ENCODE peak calls at places on chromosomes 11 and 22, in six cellular contexts. E is sciatic nerve; N is CD8-positive, alpha-beta memory T cell; V is EH; W is posterior vena cava; M is stimulated activated CD4-positive, alpha-beta T cell treated with anti-CD3 and anti-CD28 coated beads, Interleukin-4, amount 100 ng/mL, for 48 hours. G is an unnamed sample.

GRCh38 chr11:33684003-33684715 is 16.5 kb downstream of the C11orf91 start:
- DNase-seq in N (no peak), V (no peak), W (no peak), M (no peak), E (no peak), G (no peak)

GRCh38 chr11:93784935-93785360 is 866 bp downstream of the MED17 start:
- DNase-seq in M (peak), N (no peak), V (no peak), E (no peak), W (no peak), G (no peak)

GRCh38 chr11:62431171-62431895 is 12.5 kb downstream of the SCGB1A1 start:
- DNase-seq in V (peak), W (no peak), E (no peak), M (no peak), N (no peak), G (no peak)

GRCh38 chr11:2463766-2464277 is 19.0 kb downstream of the KCNQ1 start:
- DNase-seq in W (peak), N (no peak), M (no peak), E (peak), V (no peak), G (no peak)

GRCh38 chr11:63763506-63764200 is 4.9 kb downstream of the ZFTA start:
- DNase-seq in W (peak), M (no peak), N (no peak), E (peak), V (no peak), G (no peak)

GRCh38 chr22:30667092-30667485 is 586 bp downstream of the DUSP18 start:
- DNase-seq in E (no peak), M (no peak), N (no peak), V (no peak), W (no peak), G (no peak)

GRCh38 chr11:125305346-125305745 is 140.8 kb downstream of the PKNOX2 start:
- DNase-seq in E (no peak), N (no peak), W (peak), V (no peak), M (no peak), G (no peak)

GRCh38 chr11:46386674-46387073 is 4.9 kb downstream of the CHRM4 start:
- DNase-seq in N (no peak), V (peak), M (no peak), E (no peak), W (no peak), G (no peak)

GRCh38 chr11:113113801-113114451 is 152.7 kb downstream of the NCAM1 start:
- DNase-seq in V (no peak), M (no peak), W (no peak), E (no peak), N (no peak), G (no peak)

GRCh38 chr22:38423512-38424503 is 31.2 kb downstream of the KCNJ4 start:
- DNase-seq in M (no peak), W (no peak), V (no peak), E (no peak), N (no peak), G (no peak)

GRCh38 chr11:20155683-20156279 is 4.5 kb downstream of the DBX1 start:
- DNase-seq in E (no peak), W (no peak), N (no peak), M (no peak), V (no peak), G (no peak)

GRCh38 chr11:104858882-104859735 is 39.2 kb downstream of the CASP12 start:
- DNase-seq in M (no peak), N (no peak), E (no peak), V (peak), W (no peak), G (no peak)

GRCh38 chr11:34165786-34166557 is 60.5 kb downstream of the NAT10 start:
- DNase-seq in V (peak), W (no peak), M (no peak), E (no peak), N (no peak), G (no peak)

GRCh38 chr11:16997624-16998023 is 16.6 kb downstream of the PLEKHA7 start:
- DNase-seq in M (no peak), W (no peak), E (no peak), N (no peak), V (no peak), G (no peak)

GRCh38 chr11:70314730-70315129 is 44.2 kb downstream of the PPFIA1 start:
- DNase-seq in M (no peak), E (no peak), N (no peak), W (no peak), V (no peak), G (no peak)

G was measured in T-cell.